ENCODE peak calls at places on chromosomes 6 and 20, in eight cellular contexts. Y, R, A, B, S, O, Q and E are unnamed samples.

GRCh38 chr20:17357238-17357637 is 130.4 kb downstream of the PCSK2 start:
- DNase-seq in B (no peak), R (no peak), A (no peak), Y (peak), O (no peak), Q (no peak), S (no peak), E (no peak)

GRCh38 chr6:5108536-5108935 is 23.4 kb downstream of the PPP1R3G start:
- DNase-seq in R (no peak), Q (no peak), Y (no peak), A (no peak), B (no peak), O (no peak), S (no peak), E (no peak)

GRCh38 chr6:141254336-141254735 is 878.4 kb upstream of the GJE1 start:
- DNase-seq in R (no peak), S (no peak), B (no peak), A (no peak), Q (no peak), O (no peak), Y (no peak), E (no peak)

GRCh38 chr6:117496383-117496990 is 14.0 kb downstream of the DCBLD1 start:
- DNase-seq in R (no peak), O (no peak), S (no peak), Y (no peak), A (no peak), Q (no peak), B (peak), E (no peak)

GRCh38 chr6:47203266-47203967 is 106.3 kb downstream of the TNFRSF21 start:
- DNase-seq in S (no peak), R (no peak), Y (no peak), Q (no peak), O (no peak), A (no peak), B (peak), E (no peak)

GRCh38 chr20:2539341-2539740 is 3.0 kb downstream of the TMC2 start:
- DNase-seq in R (no peak), Q (no peak), A (no peak), O (no peak), Y (no peak), S (no peak), B (no peak), E (no peak)

GRCh38 chr6:5513393-5513792 is 252.1 kb downstream of the FARS2 start:
- DNase-seq in S (no peak), A (no peak), B (no peak), O (no peak), Q (no peak), R (no peak), Y (no peak), E (no peak)

GRCh38 chr6:78489874-78490273 is 377.5 kb upstream of the IRAK1BP1 start:
- DNase-seq in B (peak), Y (no peak), Q (no peak), R (no peak), S (no peak), A (no peak), O (no peak), E (no peak)

GRCh38 chr6:2951723-2952122 is 19.6 kb downstream of the SERPINB6 start:
- DNase-seq in R (no peak), Y (no peak), S (no peak), Q (no peak), O (peak), A (peak), B (no peak), E (no peak)

GRCh38 chr6:29395331-29395730 is at the start of gene OR12D2:
- DNase-seq in B (no peak), A (no peak), Q (no peak), Y (no peak), O (no peak), R (no peak), S (no peak), E (no peak)

GRCh38 chr6:3769610-3770009 is 18.1 kb upstream of the PXDC1 start:
- DNase-seq in R (no peak), B (peak), S (no peak), Q (no peak), Y (no peak), A (no peak), O (no peak), E (no peak)

GRCh38 chr6:41477572-41477971 is 68.6 kb upstream of the FOXP4 start:
- DNase-seq in S (no peak), A (no peak), R (no peak), O (no peak), B (no peak), Y (no peak), Q (no peak), E (no peak)

GRCh38 chr20:37558779-37559178 is 31.1 kb upstream of the BLCAP start:
- DNase-seq in O (no peak), B (no peak), Y (no peak), Q (no peak), A (no peak), S (no peak), R (no peak), E (no peak)

GRCh38 chr20:49603209-49603627 is 35.3 kb upstream of the PTGIS start:
- DNase-seq in R (peak), A (no peak), S (no peak), Y (no peak), Q (peak), O (no peak), B (peak), E (no peak)

GRCh38 chr6:3798211-3798909 is 46.8 kb upstream of the PXDC1 start:
- DNase-seq in R (no peak), S (no peak), O (no peak), Q (peak), Y (no peak), A (no peak), B (no peak), E (no peak)

GRCh38 chr6:149455028-149455732 is 29.6 kb downstream of the ZC3H12D start:
- DNase-seq in O (no peak), S (no peak), A (no peak), R (no peak), B (no peak), Y (no peak), Q (no peak), E (no peak)

GRCh38 chr20:53342429-53342828 is 251.2 kb downstream of the ZNF217 start:
- DNase-seq in A (no peak), B (no peak), Y (no peak), S (no peak), Q (no peak), O (no peak), R (no peak), E (no peak)

GRCh38 chr20:50762435-50763201 is 31.2 kb downstream of the PARD6B start:
- DNase-seq in A (peak), O (peak), Q (peak), R (no peak), B (no peak), S (no peak), Y (no peak), E (no peak)

GRCh38 chr6:132190097-132190814 is 211.0 kb downstream of the MOXD1 start:
- DNase-seq in B (peak), S (no peak), Y (no peak), Q (peak), A (no peak), O (no peak), R (no peak), E (no peak)

GRCh38 chr6:37368961-37369320 is 15.2 kb downstream of the RNF8 start:
- DNase-seq in Q (no peak), B (no peak), Y (no peak), S (no peak), R (no peak), A (no peak), O (no peak), E (no peak)

GRCh38 chr6:113873043-113873667 is 16.0 kb downstream of the MARCKS start:
- DNase-seq in A (peak), S (no peak), O (peak), Q (no peak), Y (no peak), R (peak), B (no peak), E (peak)